ENCODE peak calls at places on chromosome 1, in five cellular contexts. G is IMR-90, N is K562, I is kidney, Q is neuronal stem cell. F is an unnamed sample.

GRCh38 chr1:194273660-194274059 is 1087.2 kb upstream of the B3GALT2 start:
- DNase-seq in N (no peak), Q (no peak), I (no peak), G (no peak), F (no peak)

GRCh38 chr1:160748182-160748876 is 9.3 kb downstream of the SLAMF7 start:
- DNase-seq in Q (no peak), I (no peak), N (peak; percentile 30), G (no peak), F (peak; percentile 54)

GRCh38 chr1:12436345-12436658 is 181.7 kb downstream of the DHRS3 start:
- DNase-seq in N (no peak), I (no peak), G (no peak), Q (no peak), F (no peak)

GRCh38 chr1:156616463-156616862 is 2.8 kb upstream of the HAPLN2 start:
- DNase-seq in I (peak; percentile 86), Q (no peak), N (peak; percentile 90), G (peak; percentile 45), F (no peak)

GRCh38 chr1:232620356-232620841 is 9.5 kb downstream of the SIPA1L2 start:
- DNase-seq in N (no peak), Q (no peak), I (no peak), G (peak; percentile 71), F (peak; percentile 68)

GRCh38 chr1:91381844-91382243 is 22.8 kb downstream of the HFM1 start:
- DNase-seq in G (peak; percentile 1), I (no peak), Q (no peak), N (no peak), F (no peak)

GRCh38 chr1:175792126-175792525 is 48.7 kb upstream of the TNR start:
- DNase-seq in Q (no peak), N (no peak), G (no peak), I (no peak), F (no peak)

GRCh38 chr1:208101661-208102431 is 142.3 kb downstream of the PLXNA2 start:
- DNase-seq in I (no peak), Q (peak; percentile 48), N (no peak), G (peak; percentile 36), F (no peak)

GRCh38 chr1:246528933-246529731 is 22.1 kb upstream of the SMYD3 start:
- DNase-seq in N (no peak), I (no peak), Q (no peak), G (no peak), F (peak; percentile 47)

DNA sequence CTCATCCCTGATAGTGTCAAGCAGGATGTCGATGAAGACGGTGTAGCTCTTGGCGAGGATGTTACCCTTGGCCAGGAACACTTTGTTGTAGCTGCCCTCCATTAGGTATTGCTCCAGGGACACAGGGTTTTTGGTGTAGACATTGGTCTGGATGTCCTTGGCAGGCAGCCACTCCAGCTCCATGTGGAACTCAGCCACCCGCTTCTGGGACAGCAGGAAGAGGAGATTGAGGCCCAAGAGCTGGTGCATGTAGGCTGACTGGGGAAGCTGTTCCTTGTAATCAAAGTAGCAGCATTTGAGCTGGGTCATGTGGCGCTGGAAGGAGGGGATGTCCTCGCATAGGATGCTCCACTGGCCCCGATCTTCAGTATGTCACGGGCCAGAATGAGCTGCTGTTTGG is 9.5 kb downstream of the IL6R start:
- DNase-seq in G (no peak), N (no peak), I (no peak), Q (no peak), F (no peak)
- H3K9ac ChIP-seq in G (no peak overlapping the region), N (no peak overlapping the region), I (no peak overlapping the region), Q (no peak overlapping the region), F (no peak overlapping the region)

GRCh38 chr1:186487163-186487562 is 26.2 kb upstream of the PDC start:
- DNase-seq in N (no peak), I (no peak), G (peak; percentile 67), Q (no peak), F (no peak)
- H3K9ac ChIP-seq in N (no peak overlapping the region), I (no peak overlapping the region), G (no peak overlapping the region), Q (no peak overlapping the region), F (no peak overlapping the region)

GRCh38 chr1:21921100-21921875 is 15.8 kb downstream of the HSPG2 start:
- DNase-seq in Q (no peak), G (no peak), I (peak; percentile 80), N (no peak), F (peak; percentile 51)
- H3K9ac ChIP-seq in Q (no peak overlapping the region), G (peak overlapping the region; percentile 49), I (peak overlapping the region; percentile 65), N (peak overlapping the region; percentile 78), F (no peak overlapping the region)

DNA sequence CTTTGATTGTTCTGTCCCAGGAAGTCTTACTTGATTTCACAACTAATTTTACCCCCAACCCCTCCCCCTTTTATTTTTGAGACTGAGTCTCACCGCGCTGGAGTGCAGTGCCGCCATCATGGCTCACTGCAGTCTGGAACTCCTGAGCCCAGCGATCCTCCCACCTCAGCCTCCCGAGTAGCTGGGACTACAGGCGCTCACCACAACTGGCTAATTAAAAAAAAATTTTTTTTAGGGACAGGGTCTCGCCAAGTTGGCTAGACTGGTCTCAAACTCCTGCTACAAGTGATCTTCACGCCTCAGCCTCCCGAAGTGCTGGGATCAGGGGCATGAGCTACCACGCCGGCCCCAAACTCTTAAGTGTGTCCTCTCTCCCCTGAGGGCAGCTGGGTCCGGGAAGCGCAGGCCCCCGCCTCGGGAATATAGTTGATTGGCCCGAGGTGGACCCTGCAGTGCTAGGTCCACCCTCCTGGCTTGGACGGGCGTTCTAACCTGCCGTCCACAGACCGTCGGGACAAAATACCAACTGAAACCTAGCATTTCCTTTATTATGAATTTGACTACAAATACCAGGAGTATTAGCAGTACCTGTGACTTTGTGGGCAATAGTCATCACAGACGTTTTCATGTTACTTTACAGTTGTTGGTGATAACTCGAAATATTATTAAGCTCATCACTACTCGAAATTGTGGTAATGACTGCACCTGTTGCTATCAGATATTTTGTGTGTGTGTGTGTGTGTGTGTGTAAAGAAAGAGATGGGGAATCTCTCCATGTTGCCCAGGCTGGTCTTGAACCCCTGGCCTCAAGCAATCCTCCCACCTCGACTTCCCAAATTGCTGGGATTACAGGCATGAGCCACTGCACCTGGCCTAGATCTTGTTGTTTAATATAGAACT is 642 bp upstream of the PARP1 start:
- DNase-seq in I (peak; percentile 82), N (no peak), G (no peak), Q (no peak), F (peak; percentile 14)
- H3K9ac ChIP-seq in I (no peak overlapping the region), N (peak overlapping the region; percentile 66), G (no peak overlapping the region), Q (no peak overlapping the region), F (no peak overlapping the region)

DNA sequence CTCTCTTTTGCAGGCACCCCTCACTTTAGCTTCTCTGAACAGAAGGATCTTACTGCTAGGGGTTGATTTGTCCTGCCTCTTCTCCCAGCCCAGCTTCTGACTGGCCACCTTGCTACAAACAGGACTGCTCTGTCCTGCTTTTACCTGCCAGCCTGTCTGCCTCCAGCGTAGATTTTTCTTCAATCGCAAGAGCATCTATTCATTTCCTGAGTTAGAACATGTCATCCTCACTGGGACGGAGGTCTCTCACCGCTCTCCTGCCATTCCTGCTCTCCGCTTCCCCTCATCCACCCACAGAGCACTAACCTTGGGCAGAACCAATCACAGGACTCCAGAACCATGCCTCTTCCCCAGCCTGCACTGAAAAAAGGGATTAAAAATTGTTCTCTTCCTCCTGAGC is 3.5 kb upstream of the ATP1B1 start:
- DNase-seq in G (no peak), N (no peak), I (no peak), Q (no peak), F (no peak)
- H3K9ac ChIP-seq in G (no peak overlapping the region), N (no peak overlapping the region), I (peak overlapping the region; percentile 94), Q (no peak overlapping the region), F (no peak overlapping the region)

GRCh38 chr1:231011963-231012362 is 28.1 kb downstream of the FAM89A start:
- DNase-seq in G (no peak), Q (no peak), N (no peak), I (no peak), F (no peak)
- H3K9ac ChIP-seq in G (no peak overlapping the region), Q (no peak overlapping the region), N (no peak overlapping the region), I (no peak overlapping the region), F (no peak overlapping the region)

GRCh38 chr1:110347182-110347893 is 8.2 kb downstream of the RBM15 start:
- DNase-seq in Q (no peak), N (no peak), G (no peak), I (no peak), F (no peak)
- H3K9ac ChIP-seq in Q (no peak overlapping the region), N (peak overlapping the region; percentile 11), G (no peak overlapping the region), I (no peak overlapping the region), F (no peak overlapping the region)